ENCODE peak calls at places on chromosomes 4 and X, in six cellular contexts. One of them, this sample, is unnamed.

GRCh38 chr4:127782025-127782274 is 172 bp upstream of the HSPA4L start:
- DNase-seq in choroid plexus epithelial cell: peak; percentile 86
- DNase-seq in kidney tubule cell: peak; percentile 94
- DNase-seq in CD8-positive, alpha-beta memory T cell: no peak
- DNase-seq in DMS53: peak; percentile 92
- DNase-seq in activated B cell treated with CpG ODN at 0.5 μM for 24 hours: no peak
- DNase-seq in this sample: peak; percentile 1

GRCh38 chr4:90025248-90025647 is 101.9 kb upstream of the CCSER1 start:
- DNase-seq in choroid plexus epithelial cell: peak; percentile 18
- DNase-seq in kidney tubule cell: peak; percentile 17
- DNase-seq in CD8-positive, alpha-beta memory T cell: no peak
- DNase-seq in DMS53: peak; percentile 39
- DNase-seq in activated B cell treated with CpG ODN at 0.5 μM for 24 hours: no peak
- DNase-seq in this sample: no peak

GRCh38 chr4:184384056-184384809 is 90.1 kb downstream of the IRF2 start:
- DNase-seq in choroid plexus epithelial cell: peak; percentile 99
- DNase-seq in kidney tubule cell: peak; percentile 73
- DNase-seq in CD8-positive, alpha-beta memory T cell: no peak
- DNase-seq in DMS53: no peak
- DNase-seq in activated B cell treated with CpG ODN at 0.5 μM for 24 hours: no peak
- DNase-seq in this sample: peak; percentile 79

GRCh38 chr4:41538887-41539498 is 1.0 kb downstream of the LIMCH1 start:
- DNase-seq in choroid plexus epithelial cell: no peak
- DNase-seq in kidney tubule cell: peak; percentile 45
- DNase-seq in CD8-positive, alpha-beta memory T cell: no peak
- DNase-seq in DMS53: no peak
- DNase-seq in activated B cell treated with CpG ODN at 0.5 μM for 24 hours: no peak
- DNase-seq in this sample: no peak

GRCh38 chr4:82522472-82522871 is 39.3 kb downstream of the TMEM150C start:
- DNase-seq in choroid plexus epithelial cell: no peak
- DNase-seq in kidney tubule cell: no peak
- DNase-seq in CD8-positive, alpha-beta memory T cell: no peak
- DNase-seq in DMS53: no peak
- DNase-seq in activated B cell treated with CpG ODN at 0.5 μM for 24 hours: no peak
- DNase-seq in this sample: no peak

GRCh38 chr4:6767341-6767724 is 15.2 kb upstream of the KIAA0232 start:
- DNase-seq in choroid plexus epithelial cell: no peak
- DNase-seq in kidney tubule cell: peak; percentile 67
- DNase-seq in CD8-positive, alpha-beta memory T cell: no peak
- DNase-seq in DMS53: no peak
- DNase-seq in activated B cell treated with CpG ODN at 0.5 μM for 24 hours: no peak
- DNase-seq in this sample: peak; percentile 55

GRCh38 chrX:136725446-136726104 is 55.2 kb downstream of the ARHGEF6 start:
- DNase-seq in choroid plexus epithelial cell: peak; percentile 73
- DNase-seq in kidney tubule cell: peak; percentile 33
- DNase-seq in CD8-positive, alpha-beta memory T cell: no peak
- DNase-seq in DMS53: no peak
- DNase-seq in activated B cell treated with CpG ODN at 0.5 μM for 24 hours: no peak
- DNase-seq in this sample: no peak

GRCh38 chr4:181475781-181476180 is 767.4 kb upstream of the TENM3 start:
- DNase-seq in choroid plexus epithelial cell: peak; percentile 30
- DNase-seq in kidney tubule cell: no peak
- DNase-seq in CD8-positive, alpha-beta memory T cell: no peak
- DNase-seq in DMS53: peak; percentile 14
- DNase-seq in activated B cell treated with CpG ODN at 0.5 μM for 24 hours: no peak
- DNase-seq in this sample: no peak

GRCh38 chr4:8891255-8891645 is 19.6 kb upstream of the HMX1 start:
- DNase-seq in choroid plexus epithelial cell: no peak
- DNase-seq in kidney tubule cell: no peak
- DNase-seq in CD8-positive, alpha-beta memory T cell: no peak
- DNase-seq in DMS53: no peak
- DNase-seq in activated B cell treated with CpG ODN at 0.5 μM for 24 hours: no peak
- DNase-seq in this sample: no peak

GRCh38 chrX:48491809-48492208 is 15.8 kb downstream of the FTSJ1 start:
- DNase-seq in choroid plexus epithelial cell: no peak
- DNase-seq in kidney tubule cell: no peak
- DNase-seq in CD8-positive, alpha-beta memory T cell: no peak
- DNase-seq in DMS53: no peak
- DNase-seq in activated B cell treated with CpG ODN at 0.5 μM for 24 hours: no peak
- DNase-seq in this sample: no peak

GRCh38 chr4:61773655-61774245 is 573.6 kb downstream of the ADGRL3 start:
- DNase-seq in choroid plexus epithelial cell: no peak
- DNase-seq in kidney tubule cell: peak; percentile 6
- DNase-seq in CD8-positive, alpha-beta memory T cell: no peak
- DNase-seq in DMS53: no peak
- DNase-seq in activated B cell treated with CpG ODN at 0.5 μM for 24 hours: no peak
- DNase-seq in this sample: no peak